ENCODE peak calls at places on chromosomes 3 and 15, in four cellular contexts. J is A549, Q is K562, F is HepG2. H is an unnamed sample.

GRCh38 chr3:184371570-184372018 is 6.4 kb downstream of the THPO start:
- DNase-seq in J (peak), Q (peak), F (peak), H (peak)

GRCh38 chr3:72953325-72953956 is 43.2 kb upstream of the PPP4R2 start:
- DNase-seq in F (peak), J (peak), Q (peak), H (no peak)

GRCh38 chr3:128683957-128684356 is 33.3 kb upstream of the RPN1 start:
- DNase-seq in F (no peak), J (no peak), Q (no peak), H (no peak)

GRCh38 chr3:64392001-64392400 is 166.7 kb upstream of the PRICKLE2 start:
- DNase-seq in J (no peak), F (no peak), Q (no peak), H (no peak)

GRCh38 chr15:48802257-48802656 is 8.6 kb downstream of the CEP152 start:
- DNase-seq in F (no peak), J (no peak), Q (no peak), H (no peak)

GRCh38 chr15:57873564-57874209 is 167.2 kb downstream of the POLR2M start:
- DNase-seq in J (no peak), Q (no peak), F (no peak), H (no peak)

GRCh38 chr15:85581495-85581894 is 201.1 kb downstream of the AKAP13 start:
- DNase-seq in F (no peak), Q (no peak), J (no peak), H (no peak)

GRCh38 chr15:29920515-29920914 is 98.2 kb upstream of the TJP1 start:
- DNase-seq in F (no peak), J (peak), Q (no peak), H (no peak)

GRCh38 chr15:58748787-58749531 is 548 bp downstream of the ADAM10 start:
- DNase-seq in Q (peak), J (peak), F (peak), H (no peak)

GRCh38 chr3:144369151-144369879 is 397.7 kb downstream of the DIPK2A start:
- DNase-seq in Q (no peak), F (no peak), J (no peak), H (no peak)

GRCh38 chr3:52265387-52265786 is 13.1 kb downstream of the WDR82 start:
- DNase-seq in J (no peak), Q (no peak), F (no peak), H (no peak)

GRCh38 chr15:45151998-45152828 is 22.4 kb downstream of the DUOX1 start:
- DNase-seq in J (no peak), Q (no peak), F (no peak), H (no peak)

GRCh38 chr3:194841515-194841841 is 155.8 kb downstream of the FAM43A start:
- DNase-seq in F (no peak), J (no peak), Q (no peak), H (no peak)

GRCh38 chr3:138263104-138263503 is 66.5 kb downstream of the NME9 start:
- DNase-seq in F (no peak), Q (no peak), J (peak), H (no peak)

GRCh38 chr15:85407421-85408269 is 27.2 kb downstream of the AKAP13 start:
- DNase-seq in Q (no peak), F (peak), J (peak), H (no peak)

GRCh38 chr3:52221563-52222318 is 3.7 kb downstream of the TLR9 start:
- DNase-seq in F (no peak), J (no peak), Q (no peak), H (no peak)

GRCh38 chr3:15892828-15893227 is 95.0 kb upstream of the ANKRD28 start:
- DNase-seq in J (no peak), Q (no peak), F (no peak), H (no peak)

GRCh38 chr3:148723591-148723990 is 25.9 kb downstream of the AGTR1 start:
- DNase-seq in Q (no peak), J (peak), F (peak), H (no peak)

GRCh38 chr15:52308446-52309153 is 13.0 kb upstream of the MYO5C start:
- DNase-seq in Q (no peak), J (no peak), F (no peak), H (no peak)

GRCh38 chr3:114451561-114452018 is 157.8 kb downstream of the TIGIT start:
- DNase-seq in Q (no peak), F (peak), J (no peak), H (no peak)

GRCh38 chr3:127064391-127065137 is 81.6 kb downstream of the PLXNA1 start:
- DNase-seq in F (no peak), Q (peak), J (no peak), H (no peak)

GRCh38 chr3:10782011-10782410 is 34.0 kb upstream of the SLC6A11 start:
- DNase-seq in Q (no peak), J (no peak), F (no peak), H (no peak)

GRCh38 chr3:24510030-24510648 is 15.5 kb upstream of the THRB start:
- DNase-seq in J (no peak), Q (peak), F (no peak), H (no peak)

GRCh38 chr15:60390931-60391501 is 6.8 kb downstream of the ANXA2 start:
- DNase-seq in Q (peak), F (peak), J (peak), H (no peak)

GRCh38 chr3:163490119-163490518 is 1588.2 kb downstream of the SI start:
- DNase-seq in Q (peak), F (peak), J (peak), H (peak)

GRCh38 chr3:197792019-197792647 is 1.1 kb downstream of the LRCH3 start:
- DNase-seq in Q (peak), J (no peak), F (no peak), H (no peak)

GRCh38 chr15:56772868-56773639 is 39.7 kb upstream of the ZNF280D start:
- DNase-seq in J (peak), Q (no peak), F (peak), H (no peak)

GRCh38 chr15:34437687-34438086 is at the start of gene GOLGA8A:
- DNase-seq in Q (peak), J (no peak), F (peak), H (peak)

GRCh38 chr3:192919895-192920294 is 2.2 kb upstream of the MB21D2 start:
- DNase-seq in Q (no peak), F (no peak), J (no peak), H (no peak)

GRCh38 chr3:190585771-190586630 is 72.1 kb downstream of the IL1RAP start:
- DNase-seq in J (peak), F (peak), Q (peak), H (peak)

GRCh38 chr3:24596626-24597025 is 102.0 kb upstream of the THRB start:
- DNase-seq in J (no peak), Q (no peak), F (no peak), H (no peak)

GRCh38 chr15:77009646-77010311 is 14.9 kb downstream of the PSTPIP1 start:
- DNase-seq in J (no peak), Q (no peak), F (no peak), H (no peak)

GRCh38 chr3:2770451-2770850 is 339.7 kb downstream of the IL5RA start:
- DNase-seq in J (no peak), Q (no peak), F (peak), H (no peak)

DNA sequence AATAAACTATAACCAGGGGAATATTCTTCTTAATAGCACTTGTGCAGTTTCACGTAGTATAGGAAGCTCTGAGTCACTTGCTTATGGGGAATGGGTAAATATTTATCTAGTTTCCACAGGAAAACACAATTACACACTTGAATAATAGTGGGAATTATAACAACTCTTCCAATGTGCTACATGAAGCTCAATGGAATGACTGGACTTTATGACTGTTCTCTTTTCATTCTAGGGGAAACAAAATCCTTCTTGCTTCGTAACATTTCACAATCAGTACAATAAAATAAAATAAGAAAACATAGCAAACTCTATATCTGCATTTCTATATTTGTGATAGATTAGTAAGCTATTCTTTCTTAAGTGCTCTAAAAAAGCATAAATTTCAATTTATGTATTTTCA is 395.7 kb upstream of the KCNMB2 start:
- DNase-seq in Q (no peak), J (peak), F (no peak), H (no peak)
- TF ChIP-seq RNF2 in Q (no peak), J (no peak), F (no peak), H (no peak)

DNA sequence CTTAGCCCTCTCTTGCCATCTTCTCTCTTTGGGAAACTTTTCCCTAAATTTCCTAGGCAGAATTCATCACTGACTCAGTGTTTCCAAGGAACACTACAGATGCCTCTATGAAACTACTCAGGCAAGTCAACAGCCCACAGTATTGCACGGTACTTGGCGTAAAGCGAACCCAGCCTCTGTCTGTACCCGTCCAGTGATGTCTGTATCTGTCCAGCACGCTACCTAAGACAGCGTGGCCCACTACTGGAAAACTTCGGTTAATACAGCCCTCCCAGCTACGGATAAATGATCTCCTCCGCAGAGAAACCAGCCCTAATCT is 467 bp downstream of the SKIC8 start:
- DNase-seq in J (no peak), F (no peak), Q (peak), H (no peak)
- TF ChIP-seq KDM1A in J (no peak), F (no peak), Q (no peak), H (no peak)

DNA sequence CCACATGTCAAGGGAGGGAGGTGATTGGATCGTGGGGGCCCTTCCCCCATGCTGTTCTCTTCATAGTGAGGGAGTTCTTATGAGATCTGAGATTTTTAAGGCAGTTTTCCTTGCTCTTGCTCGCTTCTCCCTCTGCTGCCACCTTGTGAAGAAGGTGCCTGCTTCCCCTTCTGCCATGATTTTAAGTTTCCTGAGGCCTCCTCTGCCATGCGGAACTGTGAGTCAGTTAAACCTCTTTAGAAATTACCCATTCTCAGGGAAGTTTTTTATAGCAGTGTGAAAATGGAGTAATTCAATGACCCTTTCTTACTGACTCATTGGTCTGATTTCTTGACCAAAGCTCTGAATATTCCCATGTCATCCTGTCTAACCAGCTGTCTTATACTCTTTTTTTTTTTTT is 484.4 kb upstream of the TPRG1 start:
- DNase-seq in F (no peak), J (peak), Q (no peak), H (no peak)
- TF ChIP-seq RNF2 in F (no peak), J (no peak), Q (no peak), H (no peak)

GRCh38 chr15:62603757-62604156 is 438.7 kb upstream of the C2CD4B start:
- DNase-seq in Q (no peak), J (peak), F (no peak), H (no peak)
- TF ChIP-seq KDM1A in Q (no peak), J (no peak), F (no peak), H (no peak)

GRCh38 chr3:6807967-6808588 is 52.8 kb upstream of the GRM7 start:
- DNase-seq in Q (no peak), J (no peak), F (no peak), H (no peak)
- TF ChIP-seq RNF2 in Q (no peak), J (no peak), F (no peak), H (no peak)

GRCh38 chr3:134809412-134810051 is 14.5 kb downstream of the EPHB1 start:
- DNase-seq in F (no peak), J (no peak), Q (peak), H (no peak)
- TF ChIP-seq KDM1A in F (no peak), J (no peak), Q (no peak), H (peak)

DNA sequence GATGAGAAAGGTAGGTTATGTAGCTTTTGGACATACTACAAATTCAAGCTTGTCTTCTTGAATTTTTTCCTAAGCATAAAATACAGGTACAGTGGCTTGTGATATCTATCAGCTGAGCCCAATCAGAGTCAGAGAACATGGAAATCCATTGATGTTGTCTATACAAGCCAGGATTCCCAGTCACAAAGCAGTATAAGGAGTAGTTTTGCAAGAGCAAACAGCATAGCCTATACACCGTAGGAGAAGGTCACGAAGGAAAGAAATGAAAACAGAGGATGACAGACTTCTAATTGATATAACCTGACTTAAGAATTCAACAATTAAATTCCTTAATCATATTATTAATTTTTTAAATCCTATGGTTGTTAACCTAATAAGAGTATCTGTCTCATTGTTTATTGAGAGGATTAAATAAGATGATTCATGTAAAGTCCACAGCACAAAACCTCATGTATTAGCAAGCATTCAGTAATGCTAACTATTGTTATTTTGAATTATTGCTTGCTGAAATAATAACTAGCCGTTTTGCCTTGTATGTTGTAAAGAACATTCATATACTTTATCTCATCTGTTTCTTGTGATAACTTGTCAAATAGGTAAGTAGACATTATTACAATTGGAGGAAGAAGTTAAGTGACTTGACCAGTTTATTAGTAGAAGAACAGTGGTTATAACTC is 276.6 kb upstream of the ZPLD1 start:
- DNase-seq in Q (no peak), J (no peak), F (no peak), H (no peak)
- TF ChIP-seq RNF2 in Q (no peak), J (no peak), F (no peak), H (no peak)

GRCh38 chr3:161649900-161650484 is 153.4 kb downstream of the OTOL1 start:
- DNase-seq in Q (no peak), J (peak), F (no peak), H (no peak)

GRCh38 chr3:161648071-161648470 is 151.5 kb downstream of the OTOL1 start:
- DNase-seq in Q (no peak), F (no peak), J (no peak), H (no peak)

GRCh38 chr3:161640201-161640600 is 143.6 kb downstream of the OTOL1 start:
- DNase-seq in F (no peak), J (no peak), Q (no peak), H (no peak)

DNA sequence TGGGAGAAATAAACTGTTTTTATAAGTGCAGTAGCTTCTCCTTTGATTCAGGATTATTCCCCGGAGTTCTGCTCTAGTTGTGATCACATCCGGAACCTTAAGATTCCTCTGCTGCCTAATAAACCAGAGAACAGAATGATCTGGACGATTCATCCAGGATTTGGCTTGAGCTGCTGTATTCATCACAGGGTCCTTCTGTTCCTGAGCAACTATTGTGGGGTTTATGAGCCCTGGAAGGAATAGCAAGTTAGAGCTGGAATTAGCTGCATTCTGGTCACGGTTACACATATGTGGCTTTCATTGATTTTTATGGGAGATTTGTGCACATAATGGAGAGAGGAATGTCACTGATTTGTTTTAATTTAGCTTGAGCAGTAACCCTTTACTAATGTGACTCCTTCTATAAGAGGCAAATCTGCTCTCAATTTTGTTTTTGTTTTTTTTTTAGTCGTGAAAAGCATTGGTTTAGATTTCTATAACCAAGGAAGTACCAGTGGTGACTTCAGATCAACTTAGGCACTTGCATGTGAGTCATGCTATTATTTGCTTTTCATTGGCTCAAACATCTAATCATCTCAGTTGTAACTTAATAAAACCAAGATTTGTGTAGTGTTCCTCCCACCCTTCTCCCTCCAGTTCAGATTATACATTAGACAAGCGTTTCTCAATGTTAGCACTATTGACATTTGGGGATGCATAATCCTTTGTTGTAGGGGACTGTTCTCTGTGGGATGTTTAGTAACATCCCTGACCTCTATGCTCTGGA is 148.4 kb downstream of the OTOL1 start:
- DNase-seq in Q (no peak), F (no peak), J (peak), H (no peak)
- TF ChIP-seq KDM1A in Q (no peak), F (no peak), J (no peak), H (no peak)

DNA sequence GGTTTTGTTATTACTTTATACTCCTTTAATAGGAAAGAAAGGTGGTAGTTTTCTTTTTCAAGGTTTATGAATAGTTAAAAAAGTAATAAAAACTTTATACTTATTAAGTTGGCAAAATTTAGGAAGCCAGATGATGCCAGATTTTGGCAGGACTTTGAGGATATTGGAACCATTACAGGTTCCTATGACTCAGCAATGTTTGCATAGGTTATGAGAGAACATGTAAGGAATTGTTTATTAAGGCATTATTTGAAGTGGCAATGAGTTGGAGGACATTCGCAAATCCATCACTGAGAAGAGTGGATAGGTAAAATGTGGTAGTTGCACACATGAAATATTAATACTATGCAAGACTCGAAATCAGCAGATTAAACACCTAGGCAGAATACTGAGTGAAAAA is 29.9 kb downstream of the CDAN1 start:
- DNase-seq in J (peak), Q (no peak), F (no peak), H (no peak)
- TF ChIP-seq RNF2 in J (no peak), Q (no peak), F (no peak), H (no peak)

DNA sequence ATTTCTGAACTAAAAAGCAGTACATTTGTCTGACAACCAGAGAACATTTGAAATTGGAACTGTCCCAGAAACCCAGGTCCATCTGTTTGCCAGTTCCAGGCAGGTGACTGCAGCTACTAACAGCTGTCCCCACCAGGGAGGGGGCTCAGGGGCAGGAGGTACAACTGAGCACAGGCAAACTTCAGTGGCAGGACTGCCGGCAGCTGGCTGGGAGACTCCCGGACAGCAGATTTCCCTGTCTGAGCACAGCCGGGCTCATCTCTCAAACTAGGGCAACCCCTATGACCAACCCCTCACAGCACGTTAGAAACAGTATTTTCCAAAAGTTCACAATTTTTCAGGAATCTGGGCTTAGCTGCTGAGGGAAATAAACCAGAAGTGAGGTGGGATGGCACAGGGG is 88.8 kb downstream of the MEGF11 start:
- DNase-seq in J (no peak), F (no peak), Q (no peak), H (no peak)
- TF ChIP-seq KDM1A in J (no peak), F (no peak), Q (no peak), H (no peak)